ENCODE peak calls at places on chromosomes 1 and 21, in six cellular contexts. A is cardiac muscle cell, W is Panc1, D is breast epithelium, F is thoracic aorta, H is PC-3. S is an unnamed sample. For H3K36me3, the result is how much of the 10 kb centered on the place peaks cover.

GRCh38 chr1:180560868-180561600 is 2.3 kb downstream of the OVAAL start:
- DNase-seq in F (no peak), W (no peak), A (peak), H (peak), D (no peak), S (no peak)

GRCh38 chr1:67634396-67634935 is 50.5 kb upstream of the GADD45A start:
- DNase-seq in D (no peak), H (no peak), A (no peak), W (no peak), F (no peak), S (no peak)

GRCh38 chr21:32143222-32143939 is 135.5 kb downstream of the MIS18A start:
- DNase-seq in A (no peak), H (no peak), F (no peak), D (no peak), W (no peak), S (peak)

GRCh38 chr1:230425252-230426061 is 675 bp downstream of the PGBD5 start:
- DNase-seq in D (no peak), H (no peak), A (peak), F (no peak), W (no peak), S (no peak)

GRCh38 chr1:4380564-4381168 is 273.7 kb upstream of the AJAP1 start:
- DNase-seq in A (no peak), H (no peak), W (no peak), D (no peak), F (no peak), S (no peak)

GRCh38 chr1:179586107-179586823 is 5.4 kb upstream of the TDRD5 start:
- DNase-seq in W (no peak), F (peak), H (peak), D (peak), A (peak), S (no peak)

GRCh38 chr1:33255347-33256311 is 663 bp upstream of the ZNF362 start:
- DNase-seq in W (no peak), D (peak), F (peak), A (peak), H (peak), S (peak)

GRCh38 chr1:86517336-86517735 is 29.5 kb upstream of the CLCA4 start:
- DNase-seq in A (no peak), H (peak), F (no peak), D (no peak), W (no peak), S (no peak)

GRCh38 chr1:111202366-111202706 is 1.9 kb upstream of the DENND2D start:
- DNase-seq in F (no peak), H (peak), A (no peak), W (no peak), D (no peak), S (peak)

GRCh38 chr1:205711105-205712048 is 31.1 kb upstream of the SLC45A3 start:
- DNase-seq in F (peak), W (peak), H (peak), D (no peak), A (peak), S (peak)

GRCh38 chr1:85091647-85092295 is 43.5 kb upstream of the MCOLN3 start:
- DNase-seq in A (no peak), F (no peak), D (no peak), W (no peak), H (no peak), S (no peak)

GRCh38 chr1:66758247-66758755 is 6.0 kb downstream of the DYNLT5 start:
- DNase-seq in W (no peak), H (no peak), A (peak), D (no peak), F (no peak), S (no peak)

GRCh38 chr21:39633770-39634181 is 21.0 kb downstream of the B3GALT5 start:
- DNase-seq in D (no peak), H (peak), A (no peak), F (no peak), W (no peak), S (no peak)

GRCh38 chr1:202283379-202283844 is 58.3 kb downstream of the UBE2T start:
- DNase-seq in H (peak), W (no peak), D (peak), A (no peak), F (no peak), S (no peak)

GRCh38 chr1:202979459-202979858 is 12.4 kb upstream of the CYB5R1 start:
- DNase-seq in F (no peak), D (no peak), A (no peak), H (no peak), W (no peak), S (no peak)

GRCh38 chr1:34754878-34755637 is at the start of gene GJB5:
- DNase-seq in D (no peak), A (no peak), F (no peak), W (no peak), H (peak), S (no peak)

GRCh38 chr1:110292327-110292741 is 46.8 kb upstream of the RBM15 start:
- DNase-seq in W (no peak), D (no peak), F (no peak), H (peak), A (no peak), S (no peak)

GRCh38 chr1:66613187-66613586 is 79.2 kb downstream of the SGIP1 start:
- DNase-seq in H (no peak), F (no peak), A (no peak), W (no peak), D (no peak), S (no peak)

GRCh38 chr1:8015036-8015808 is 10.9 kb downstream of the ERRFI1 start:
- DNase-seq in W (no peak), D (no peak), H (peak), A (peak), F (no peak), S (no peak)

GRCh38 chr1:22528451-22528850 is 34.8 kb upstream of the EPHA8 start:
- DNase-seq in D (no peak), H (no peak), F (no peak), A (no peak), W (no peak), S (no peak)

GRCh38 chr1:228198977-228199590 is 8.8 kb upstream of the OBSCN start:
- DNase-seq in W (no peak), D (no peak), F (no peak), A (no peak), H (peak), S (no peak)

DNA sequence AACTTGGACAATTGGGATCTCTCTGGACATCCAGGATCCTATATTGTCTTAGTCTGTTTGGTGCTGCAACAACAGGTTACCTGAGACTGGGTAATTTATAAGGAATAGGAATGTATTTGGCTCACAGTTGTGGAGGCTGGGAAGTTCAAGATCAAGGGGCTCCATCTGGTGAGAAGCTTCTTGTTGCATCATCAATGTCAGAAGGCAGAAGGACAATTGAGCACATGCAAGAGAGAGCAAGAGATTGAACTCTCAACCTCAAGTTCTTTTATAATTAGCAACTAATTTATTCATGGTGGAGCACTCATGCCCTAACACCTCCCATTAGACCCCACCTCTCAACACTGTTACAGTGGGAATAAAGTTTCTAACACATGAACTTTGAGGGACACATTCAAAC is 124.7 kb upstream of the ETV3 start:
- DNase-seq in H (no peak), D (no peak), F (no peak), A (no peak), W (no peak), S (no peak)
- H3K36me3 ChIP-seq in H (under half), D (under half), F (under half), A (under half), W (under half), S (under half)

GRCh38 chr1:153547560-153548551 is 1.2 kb downstream of the S100A3 start:
- DNase-seq in D (no peak), H (no peak), F (no peak), W (no peak), A (peak), S (no peak)
- H3K27ac ChIP-seq in D (peak), H (peak), F (peak), W (peak), A (no peak), S (no peak)

DNA sequence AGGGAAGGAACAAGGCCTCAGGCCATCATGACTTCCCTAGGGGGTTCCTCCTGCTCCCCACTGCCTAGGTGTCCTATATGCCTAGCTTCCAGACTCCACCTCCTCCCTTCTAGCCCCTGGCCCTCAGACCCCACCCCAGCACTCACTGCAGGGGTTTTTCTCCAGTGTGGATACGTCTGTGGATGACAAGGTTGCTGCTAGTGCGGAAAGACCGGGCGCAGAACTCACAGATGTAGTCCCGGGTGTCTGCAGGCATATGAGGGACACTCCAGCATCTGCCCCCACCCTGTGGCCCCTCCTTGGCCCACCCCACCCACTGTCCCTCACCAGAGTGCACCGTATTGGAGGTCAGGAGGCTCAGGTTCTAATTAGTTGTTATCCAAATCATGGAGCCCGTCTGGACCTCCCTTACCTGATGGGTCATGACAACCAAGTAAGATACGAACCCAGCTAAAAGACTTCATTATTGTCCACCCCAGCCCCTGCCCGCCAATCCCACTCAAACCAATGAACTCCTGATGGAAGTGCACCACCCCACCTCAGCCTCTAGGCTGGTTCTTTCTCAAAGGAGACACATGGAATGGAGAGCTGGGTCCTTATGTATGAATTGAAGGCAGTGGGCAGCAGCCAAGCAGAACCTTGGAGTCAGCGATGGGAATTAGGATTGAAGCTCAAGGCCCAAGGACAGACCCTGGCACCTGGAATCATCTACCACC is 8.2 kb downstream of the ZNF692 start:
- DNase-seq in H (no peak), F (no peak), W (no peak), A (no peak), D (no peak), S (peak)
- H3K36me3 ChIP-seq in H (half or more), F (under half), W (under half), A (under half), D (under half), S (half or more)

GRCh38 chr1:168827557-168827956 is 98.6 kb upstream of the DPT start:
- DNase-seq in D (no peak), A (no peak), W (no peak), H (no peak), F (no peak), S (no peak)
- H3K27ac ChIP-seq in D (no peak), A (no peak), W (no peak), H (no peak), F (no peak), S (no peak)

GRCh38 chr1:20624709-20625108 is 8.5 kb upstream of the PINK1 start:
- DNase-seq in F (no peak), H (no peak), W (no peak), D (no peak), A (no peak), S (no peak)
- H3K36me3 ChIP-seq in F (under half), H (under half), W (under half), D (under half), A (under half), S (under half)

GRCh38 chr21:34913786-34914185 is 135.3 kb downstream of the RUNX1 start:
- DNase-seq in H (no peak), A (no peak), W (no peak), D (no peak), F (no peak), S (no peak)

GRCh38 chr21:34916446-34916845 is 132.7 kb downstream of the RUNX1 start:
- DNase-seq in A (no peak), H (no peak), W (no peak), D (no peak), F (no peak), S (no peak)

GRCh38 chr21:34915364-34915834 is 133.7 kb downstream of the RUNX1 start:
- DNase-seq in A (no peak), W (no peak), F (no peak), D (no peak), H (peak), S (no peak)

GRCh38 chr21:34912022-34912933 is 136.8 kb downstream of the RUNX1 start:
- DNase-seq in H (peak), W (no peak), F (no peak), D (no peak), A (no peak), S (no peak)

GRCh38 chr21:34914239-34914638 is 134.9 kb downstream of the RUNX1 start:
- DNase-seq in A (no peak), W (no peak), D (no peak), F (no peak), H (no peak), S (no peak)
- H3K27ac ChIP-seq in A (no peak), W (no peak), D (no peak), F (no peak), H (no peak), S (no peak)

S was measured in right atrium auricular region.